ENCODE peak calls at places on chromosomes 2 and 18, in six cellular contexts. C is AG09319, J is ascending aorta, Q is left lung, G is HL-60, O is endodermal cell. Z is an unnamed sample.

GRCh38 chr18:38368246-38368645 is 802.6 kb upstream of the CELF4 start:
- DNase-seq in J (no peak), O (no peak), Q (no peak), C (no peak), G (no peak), Z (no peak)

GRCh38 chr2:220437938-220438337 is 810.5 kb downstream of the SLC4A3 start:
- DNase-seq in G (no peak), O (no peak), C (no peak), Q (no peak), J (no peak), Z (no peak)

GRCh38 chr2:187982668-187983067 is 309.0 kb upstream of the GULP1 start:
- DNase-seq in G (peak; percentile 2), O (no peak), C (peak; percentile 59), Q (no peak), J (no peak), Z (no peak)

GRCh38 chr2:36301843-36302242 is 53.7 kb upstream of the CRIM1 start:
- DNase-seq in O (no peak), G (peak; percentile 29), J (no peak), Q (no peak), C (no peak), Z (no peak)

GRCh38 chr2:227204452-227204851 is 40.0 kb downstream of the COL4A3 start:
- DNase-seq in G (no peak), Q (no peak), C (no peak), J (no peak), O (no peak), Z (no peak)

GRCh38 chr2:74867841-74868658 is 34.1 kb downstream of the HK2 start:
- DNase-seq in C (peak; percentile 18), G (no peak), J (no peak), O (no peak), Q (no peak), Z (no peak)

GRCh38 chr2:231554748-231555545 is 24.7 kb upstream of the NMUR1 start:
- DNase-seq in G (peak; percentile 54), Q (peak; percentile 90), J (peak; percentile 78), O (no peak), C (peak; percentile 7), Z (no peak)

GRCh38 chr2:119544075-119545031 is at the start of gene CFAP221:
- DNase-seq in J (peak; percentile 72), G (peak; percentile 40), C (no peak), Q (peak; percentile 88), O (peak; percentile 93), Z (peak; percentile 63)

GRCh38 chr18:49628119-49628518 is 66.3 kb downstream of the LIPG start:
- DNase-seq in J (no peak), G (no peak), C (no peak), O (peak; percentile 31), Q (no peak), Z (no peak)

GRCh38 chr2:158128168-158128973 is 26.7 kb downstream of the UPP2 start:
- DNase-seq in O (no peak), G (no peak), C (no peak), Q (no peak), J (no peak), Z (no peak)

GRCh38 chr2:120108049-120108448 is 95.2 kb downstream of the EPB41L5 start:
- DNase-seq in Q (no peak), G (no peak), O (no peak), J (no peak), C (peak; percentile 15), Z (no peak)

GRCh38 chr2:169828141-169828811 is 1.0 kb downstream of the UBR3 start:
- DNase-seq in C (no peak), O (peak; percentile 66), G (peak; percentile 51), Q (no peak), J (peak; percentile 75), Z (no peak)

GRCh38 chr18:49561127-49561376 is 805 bp upstream of the LIPG start:
- DNase-seq in O (no peak), Q (no peak), C (no peak), G (no peak), J (no peak), Z (no peak)

GRCh38 chr2:129620411-129620810 is 359.1 kb upstream of the RAB6C start:
- DNase-seq in J (no peak), O (no peak), G (no peak), Q (no peak), C (no peak), Z (no peak)

GRCh38 chr2:82023710-82024109 is 1719.2 kb upstream of the LRRTM1 start:
- DNase-seq in O (peak; percentile 67), Q (no peak), J (no peak), C (no peak), G (peak; percentile 4), Z (no peak)

GRCh38 chr18:38923136-38923535 is 1357.5 kb upstream of the CELF4 start:
- DNase-seq in Q (no peak), J (no peak), G (no peak), C (no peak), O (no peak), Z (no peak)

GRCh38 chr2:113840463-113840975 is 49.4 kb upstream of the ACTR3 start:
- DNase-seq in C (no peak), G (no peak), Q (no peak), J (no peak), O (no peak), Z (no peak)

GRCh38 chr2:164761737-164762460 is 79.7 kb downstream of the COBLL1 start:
- DNase-seq in G (no peak), C (no peak), J (no peak), Q (no peak), O (no peak), Z (no peak)

GRCh38 chr2:29114514-29114840 is 738 bp upstream of the CLIP4 start:
- DNase-seq in J (no peak), O (no peak), C (no peak), G (no peak), Q (no peak), Z (no peak)

GRCh38 chr2:43648979-43649701 is 12.1 kb downstream of the PLEKHH2 start:
- DNase-seq in G (no peak), O (no peak), Q (no peak), J (no peak), C (no peak), Z (no peak)

GRCh38 chr2:206918258-206918657 is 21.1 kb upstream of the CPO start:
- DNase-seq in O (peak; percentile 57), G (no peak), J (no peak), Q (no peak), C (no peak), Z (no peak)

GRCh38 chr2:234459401-234460009 is 37.4 kb downstream of the ARL4C start:
- DNase-seq in J (no peak), Q (no peak), G (no peak), O (no peak), C (no peak), Z (no peak)

GRCh38 chr18:3998698-3999333 is 456.3 kb downstream of the DLGAP1 start:
- DNase-seq in C (no peak), Q (no peak), G (peak; percentile 34), O (no peak), J (no peak), Z (no peak)

GRCh38 chr18:53361044-53361443 is 863.4 kb downstream of the MBD2 start:
- DNase-seq in C (no peak), J (no peak), G (no peak), O (no peak), Q (no peak), Z (no peak)

GRCh38 chr18:67417864-67418523 is 98.5 kb downstream of the DSEL start:
- DNase-seq in O (no peak), G (no peak), Q (no peak), J (no peak), C (no peak), Z (no peak)

GRCh38 chr2:174632847-174633620 is 35.4 kb upstream of the WIPF1 start:
- DNase-seq in Q (no peak), O (no peak), G (peak; percentile 35), J (no peak), C (no peak), Z (no peak)

GRCh38 chr2:174635015-174635593 is 37.5 kb upstream of the WIPF1 start:
- DNase-seq in J (no peak), Q (no peak), O (no peak), G (no peak), C (no peak), Z (no peak)

GRCh38 chr2:174635747-174636399 is 38.3 kb upstream of the WIPF1 start:
- DNase-seq in O (no peak), G (no peak), Q (no peak), J (no peak), C (no peak), Z (no peak)

GRCh38 chr2:174633621-174633927 is 36.0 kb upstream of the WIPF1 start:
- DNase-seq in O (peak; percentile 55), J (no peak), C (no peak), Q (no peak), G (peak; percentile 15), Z (no peak)

GRCh38 chr2:174634130-174635014 is 36.8 kb upstream of the WIPF1 start:
- DNase-seq in G (peak; percentile 83), Q (no peak), C (no peak), O (no peak), J (no peak), Z (no peak)
- TF ChIP-seq CTCF in G (peak; percentile 7), Q (no peak), C (no peak), O (no peak), J (no peak), Z (no peak)

DNA sequence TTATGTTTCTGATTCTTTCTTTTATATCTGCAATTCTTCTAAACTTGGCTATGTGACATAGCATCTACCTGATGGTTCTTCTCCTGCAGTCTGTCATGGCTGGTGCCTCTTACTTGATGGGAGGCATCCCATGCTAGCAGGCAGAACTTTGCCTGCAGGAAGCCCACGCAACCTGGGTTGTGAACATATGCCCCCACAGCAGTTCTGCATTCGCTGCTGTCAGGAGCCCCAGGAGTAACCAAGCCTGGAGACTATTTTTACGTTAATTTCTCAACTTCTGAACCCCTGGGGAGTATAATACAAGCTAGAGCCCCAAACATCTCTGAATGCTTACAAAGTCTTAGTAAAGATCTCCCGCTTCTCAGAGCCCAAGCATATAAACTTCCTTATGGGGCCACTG is 12.1 kb downstream of the FAM168B start:
- DNase-seq in O (no peak), G (no peak), J (no peak), Q (no peak), C (no peak), Z (no peak)
- TF ChIP-seq CTCF in O (no peak), G (no peak), J (no peak), Q (no peak), C (no peak), Z (no peak)

DNA sequence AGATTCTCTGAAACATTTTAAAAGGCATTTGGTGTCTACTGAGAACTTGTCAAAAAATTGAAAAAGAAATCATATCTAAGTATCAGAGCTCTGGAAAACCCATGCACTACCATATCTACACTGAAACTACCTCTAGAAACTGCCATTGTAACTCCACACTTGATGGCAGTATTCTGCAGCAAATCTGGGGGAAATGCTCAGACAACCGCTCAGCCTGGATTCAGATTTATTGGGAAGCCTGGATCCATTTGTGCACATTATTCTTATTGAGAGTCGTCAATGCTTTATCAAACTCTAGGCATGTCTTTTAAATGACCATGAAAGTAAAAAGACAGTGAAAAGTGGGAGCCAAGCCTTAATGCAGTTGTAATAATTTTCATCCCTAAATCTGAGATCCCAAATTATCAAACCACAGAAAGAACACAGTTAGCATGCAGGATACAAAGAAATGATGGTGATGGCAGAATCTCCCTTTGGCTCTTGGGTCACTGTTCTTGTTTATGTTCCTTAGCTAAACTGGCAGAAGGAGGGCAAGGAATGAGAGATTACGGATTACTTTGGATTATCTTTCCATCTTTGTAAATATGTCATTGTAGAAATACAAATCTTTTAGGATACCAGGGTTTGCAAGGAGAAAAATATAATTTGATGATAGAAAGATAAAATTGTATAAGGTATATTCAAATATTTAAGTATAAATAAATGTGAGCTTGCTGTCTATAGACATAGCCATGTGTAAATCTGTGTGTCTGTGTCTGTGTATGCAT is 512.1 kb upstream of the SYT4 start:
- DNase-seq in Q (no peak), O (no peak), G (no peak), J (no peak), C (peak; percentile 2), Z (no peak)
- TF ChIP-seq CTCF in Q (no peak), O (peak; percentile 30), G (no peak), J (no peak), C (peak; percentile 65), Z (peak; percentile 28)

GRCh38 chr2:20050712-20051517 is 513 bp downstream of the LAPTM4A start:
- DNase-seq in O (peak; percentile 87), J (peak; percentile 74), G (peak; percentile 36), Q (no peak), C (no peak), Z (peak; percentile 24)
- TF ChIP-seq CTCF in O (peak; percentile 33), J (no peak), G (no peak), Q (no peak), C (peak; percentile 16), Z (peak; percentile 16)

Z was measured in progenitor cell of endocrine pancreas.